ENCODE peak calls at places on chromosomes 12 and 14, in eight cellular contexts. One of them, this sample, is unnamed.

GRCh38 chr12:12749433-12749832 is 32.3 kb downstream of the CDKN1B start:
- DNase-seq in sciatic nerve: no peak
- DNase-seq in stimulated activated CD4-positive, alpha-beta T cell treated with anti-CD3 and anti-CD28 coated beads, Interleukin-1b, Interleukin-23, amount 100 ng/mL, for 24 hours: no peak
- DNase-seq in nephron progenitor cell: no peak
- DNase-seq in EL: no peak
- DNase-seq in activated CD4-positive, alpha-beta T cell treated with anti-CD3 and anti-CD28 coated beads for 24 hours: no peak
- DNase-seq in amygdala: peak
- DNase-seq in H54: peak
- DNase-seq in this sample: no peak

GRCh38 chr14:60723218-60724079 is 702 bp downstream of the SIX4 start:
- DNase-seq in sciatic nerve: peak
- DNase-seq in stimulated activated CD4-positive, alpha-beta T cell treated with anti-CD3 and anti-CD28 coated beads, Interleukin-1b, Interleukin-23, amount 100 ng/mL, for 24 hours: no peak
- DNase-seq in nephron progenitor cell: peak
- DNase-seq in EL: peak
- DNase-seq in activated CD4-positive, alpha-beta T cell treated with anti-CD3 and anti-CD28 coated beads for 24 hours: no peak
- DNase-seq in amygdala: peak
- DNase-seq in H54: peak
- DNase-seq in this sample: peak

GRCh38 chr12:76623929-76624328 is 64.4 kb upstream of the OSBPL8 start:
- DNase-seq in sciatic nerve: no peak
- DNase-seq in stimulated activated CD4-positive, alpha-beta T cell treated with anti-CD3 and anti-CD28 coated beads, Interleukin-1b, Interleukin-23, amount 100 ng/mL, for 24 hours: no peak
- DNase-seq in nephron progenitor cell: no peak
- DNase-seq in EL: peak
- DNase-seq in activated CD4-positive, alpha-beta T cell treated with anti-CD3 and anti-CD28 coated beads for 24 hours: no peak
- DNase-seq in amygdala: no peak
- DNase-seq in H54: no peak
- DNase-seq in this sample: no peak

GRCh38 chr12:1185460-1186182 is 194.6 kb downstream of the ERC1 start:
- DNase-seq in sciatic nerve: no peak
- DNase-seq in stimulated activated CD4-positive, alpha-beta T cell treated with anti-CD3 and anti-CD28 coated beads, Interleukin-1b, Interleukin-23, amount 100 ng/mL, for 24 hours: no peak
- DNase-seq in nephron progenitor cell: peak
- DNase-seq in EL: no peak
- DNase-seq in activated CD4-positive, alpha-beta T cell treated with anti-CD3 and anti-CD28 coated beads for 24 hours: no peak
- DNase-seq in amygdala: no peak
- DNase-seq in H54: no peak
- DNase-seq in this sample: no peak

GRCh38 chr12:4780624-4781023 is 60.4 kb downstream of the GALNT8 start:
- DNase-seq in sciatic nerve: peak
- DNase-seq in stimulated activated CD4-positive, alpha-beta T cell treated with anti-CD3 and anti-CD28 coated beads, Interleukin-1b, Interleukin-23, amount 100 ng/mL, for 24 hours: no peak
- DNase-seq in nephron progenitor cell: no peak
- DNase-seq in EL: no peak
- DNase-seq in activated CD4-positive, alpha-beta T cell treated with anti-CD3 and anti-CD28 coated beads for 24 hours: no peak
- DNase-seq in amygdala: peak
- DNase-seq in H54: no peak
- DNase-seq in this sample: no peak

GRCh38 chr12:32505067-32505466 is 105.7 kb downstream of the FGD4 start:
- DNase-seq in sciatic nerve: no peak
- DNase-seq in stimulated activated CD4-positive, alpha-beta T cell treated with anti-CD3 and anti-CD28 coated beads, Interleukin-1b, Interleukin-23, amount 100 ng/mL, for 24 hours: no peak
- DNase-seq in nephron progenitor cell: no peak
- DNase-seq in EL: no peak
- DNase-seq in activated CD4-positive, alpha-beta T cell treated with anti-CD3 and anti-CD28 coated beads for 24 hours: no peak
- DNase-seq in amygdala: no peak
- DNase-seq in H54: no peak
- DNase-seq in this sample: no peak

GRCh38 chr12:39623919-39624318 is 4.3 kb upstream of the ABCD2 start:
- DNase-seq in sciatic nerve: no peak
- DNase-seq in stimulated activated CD4-positive, alpha-beta T cell treated with anti-CD3 and anti-CD28 coated beads, Interleukin-1b, Interleukin-23, amount 100 ng/mL, for 24 hours: no peak
- DNase-seq in nephron progenitor cell: no peak
- DNase-seq in EL: no peak
- DNase-seq in activated CD4-positive, alpha-beta T cell treated with anti-CD3 and anti-CD28 coated beads for 24 hours: no peak
- DNase-seq in amygdala: no peak
- DNase-seq in H54: no peak
- DNase-seq in this sample: no peak

GRCh38 chr14:28157887-28158791 is 608.4 kb upstream of the FOXG1 start:
- DNase-seq in sciatic nerve: no peak
- DNase-seq in stimulated activated CD4-positive, alpha-beta T cell treated with anti-CD3 and anti-CD28 coated beads, Interleukin-1b, Interleukin-23, amount 100 ng/mL, for 24 hours: no peak
- DNase-seq in nephron progenitor cell: no peak
- DNase-seq in EL: no peak
- DNase-seq in activated CD4-positive, alpha-beta T cell treated with anti-CD3 and anti-CD28 coated beads for 24 hours: no peak
- DNase-seq in amygdala: no peak
- DNase-seq in H54: no peak
- DNase-seq in this sample: no peak

GRCh38 chr14:51576899-51577298 is 74.8 kb upstream of the FRMD6 start:
- DNase-seq in sciatic nerve: no peak
- DNase-seq in stimulated activated CD4-positive, alpha-beta T cell treated with anti-CD3 and anti-CD28 coated beads, Interleukin-1b, Interleukin-23, amount 100 ng/mL, for 24 hours: no peak
- DNase-seq in nephron progenitor cell: no peak
- DNase-seq in EL: no peak
- DNase-seq in activated CD4-positive, alpha-beta T cell treated with anti-CD3 and anti-CD28 coated beads for 24 hours: no peak
- DNase-seq in amygdala: no peak
- DNase-seq in H54: no peak
- DNase-seq in this sample: no peak

GRCh38 chr14:100767003-100767787 is 40.5 kb downstream of the DLK1 start:
- DNase-seq in sciatic nerve: no peak
- DNase-seq in stimulated activated CD4-positive, alpha-beta T cell treated with anti-CD3 and anti-CD28 coated beads, Interleukin-1b, Interleukin-23, amount 100 ng/mL, for 24 hours: no peak
- DNase-seq in nephron progenitor cell: no peak
- DNase-seq in EL: no peak
- DNase-seq in activated CD4-positive, alpha-beta T cell treated with anti-CD3 and anti-CD28 coated beads for 24 hours: no peak
- DNase-seq in amygdala: no peak
- DNase-seq in H54: no peak
- DNase-seq in this sample: no peak

GRCh38 chr14:84482256-84483071 is 1047.5 kb upstream of the FLRT2 start:
- DNase-seq in sciatic nerve: no peak
- DNase-seq in stimulated activated CD4-positive, alpha-beta T cell treated with anti-CD3 and anti-CD28 coated beads, Interleukin-1b, Interleukin-23, amount 100 ng/mL, for 24 hours: no peak
- DNase-seq in nephron progenitor cell: no peak
- DNase-seq in EL: peak
- DNase-seq in activated CD4-positive, alpha-beta T cell treated with anti-CD3 and anti-CD28 coated beads for 24 hours: no peak
- DNase-seq in amygdala: no peak
- DNase-seq in H54: peak
- DNase-seq in this sample: no peak

GRCh38 chr14:68616255-68616902 is 176.5 kb downstream of the ZFP36L1 start:
- DNase-seq in sciatic nerve: no peak
- DNase-seq in stimulated activated CD4-positive, alpha-beta T cell treated with anti-CD3 and anti-CD28 coated beads, Interleukin-1b, Interleukin-23, amount 100 ng/mL, for 24 hours: no peak
- DNase-seq in nephron progenitor cell: no peak
- DNase-seq in EL: peak
- DNase-seq in activated CD4-positive, alpha-beta T cell treated with anti-CD3 and anti-CD28 coated beads for 24 hours: no peak
- DNase-seq in amygdala: no peak
- DNase-seq in H54: no peak
- DNase-seq in this sample: no peak

GRCh38 chr12:31951008-31951407 is 8.2 kb upstream of the RESF1 start:
- DNase-seq in sciatic nerve: no peak
- DNase-seq in stimulated activated CD4-positive, alpha-beta T cell treated with anti-CD3 and anti-CD28 coated beads, Interleukin-1b, Interleukin-23, amount 100 ng/mL, for 24 hours: no peak
- DNase-seq in nephron progenitor cell: no peak
- DNase-seq in EL: no peak
- DNase-seq in activated CD4-positive, alpha-beta T cell treated with anti-CD3 and anti-CD28 coated beads for 24 hours: no peak
- DNase-seq in amygdala: no peak
- DNase-seq in H54: no peak
- DNase-seq in this sample: no peak

GRCh38 chr14:98580131-98580678 is 691.8 kb downstream of the BCL11B start:
- DNase-seq in sciatic nerve: no peak
- DNase-seq in stimulated activated CD4-positive, alpha-beta T cell treated with anti-CD3 and anti-CD28 coated beads, Interleukin-1b, Interleukin-23, amount 100 ng/mL, for 24 hours: no peak
- DNase-seq in nephron progenitor cell: peak
- DNase-seq in EL: no peak
- DNase-seq in activated CD4-positive, alpha-beta T cell treated with anti-CD3 and anti-CD28 coated beads for 24 hours: no peak
- DNase-seq in amygdala: no peak
- DNase-seq in H54: no peak
- DNase-seq in this sample: no peak

GRCh38 chr14:104149617-104150141 is 11.3 kb downstream of the KIF26A start:
- DNase-seq in sciatic nerve: no peak
- DNase-seq in stimulated activated CD4-positive, alpha-beta T cell treated with anti-CD3 and anti-CD28 coated beads, Interleukin-1b, Interleukin-23, amount 100 ng/mL, for 24 hours: no peak
- DNase-seq in nephron progenitor cell: peak
- DNase-seq in EL: no peak
- DNase-seq in activated CD4-positive, alpha-beta T cell treated with anti-CD3 and anti-CD28 coated beads for 24 hours: no peak
- DNase-seq in amygdala: no peak
- DNase-seq in H54: peak
- DNase-seq in this sample: no peak

GRCh38 chr12:81668475-81668874 is 90.7 kb downstream of the PPFIA2 start:
- DNase-seq in sciatic nerve: no peak
- DNase-seq in stimulated activated CD4-positive, alpha-beta T cell treated with anti-CD3 and anti-CD28 coated beads, Interleukin-1b, Interleukin-23, amount 100 ng/mL, for 24 hours: peak
- DNase-seq in nephron progenitor cell: no peak
- DNase-seq in EL: peak
- DNase-seq in activated CD4-positive, alpha-beta T cell treated with anti-CD3 and anti-CD28 coated beads for 24 hours: peak
- DNase-seq in amygdala: no peak
- DNase-seq in H54: peak
- DNase-seq in this sample: no peak

GRCh38 chr12:18799561-18799960 is 61.6 kb downstream of the CAPZA3 start:
- DNase-seq in sciatic nerve: no peak
- DNase-seq in stimulated activated CD4-positive, alpha-beta T cell treated with anti-CD3 and anti-CD28 coated beads, Interleukin-1b, Interleukin-23, amount 100 ng/mL, for 24 hours: no peak
- DNase-seq in nephron progenitor cell: no peak
- DNase-seq in EL: peak
- DNase-seq in activated CD4-positive, alpha-beta T cell treated with anti-CD3 and anti-CD28 coated beads for 24 hours: no peak
- DNase-seq in amygdala: no peak
- DNase-seq in H54: no peak
- DNase-seq in this sample: no peak

GRCh38 chr14:80425686-80426085 is 214.4 kb upstream of the DIO2 start:
- DNase-seq in sciatic nerve: no peak
- DNase-seq in stimulated activated CD4-positive, alpha-beta T cell treated with anti-CD3 and anti-CD28 coated beads, Interleukin-1b, Interleukin-23, amount 100 ng/mL, for 24 hours: no peak
- DNase-seq in nephron progenitor cell: no peak
- DNase-seq in EL: peak
- DNase-seq in activated CD4-positive, alpha-beta T cell treated with anti-CD3 and anti-CD28 coated beads for 24 hours: no peak
- DNase-seq in amygdala: no peak
- DNase-seq in H54: peak
- DNase-seq in this sample: no peak

GRCh38 chr12:87866602-87867292 is 162.5 kb downstream of the C12orf50 start:
- DNase-seq in sciatic nerve: no peak
- DNase-seq in stimulated activated CD4-positive, alpha-beta T cell treated with anti-CD3 and anti-CD28 coated beads, Interleukin-1b, Interleukin-23, amount 100 ng/mL, for 24 hours: no peak
- DNase-seq in nephron progenitor cell: no peak
- DNase-seq in EL: peak
- DNase-seq in activated CD4-positive, alpha-beta T cell treated with anti-CD3 and anti-CD28 coated beads for 24 hours: no peak
- DNase-seq in amygdala: no peak
- DNase-seq in H54: no peak
- DNase-seq in this sample: peak

GRCh38 chr14:51441001-51441400 is 201.0 kb downstream of the TMX1 start:
- DNase-seq in sciatic nerve: no peak
- DNase-seq in stimulated activated CD4-positive, alpha-beta T cell treated with anti-CD3 and anti-CD28 coated beads, Interleukin-1b, Interleukin-23, amount 100 ng/mL, for 24 hours: no peak
- DNase-seq in nephron progenitor cell: no peak
- DNase-seq in EL: peak
- DNase-seq in activated CD4-positive, alpha-beta T cell treated with anti-CD3 and anti-CD28 coated beads for 24 hours: no peak
- DNase-seq in amygdala: no peak
- DNase-seq in H54: no peak
- DNase-seq in this sample: no peak

GRCh38 chr14:84453541-84453940 is 1076.4 kb upstream of the FLRT2 start:
- DNase-seq in sciatic nerve: no peak
- DNase-seq in stimulated activated CD4-positive, alpha-beta T cell treated with anti-CD3 and anti-CD28 coated beads, Interleukin-1b, Interleukin-23, amount 100 ng/mL, for 24 hours: no peak
- DNase-seq in nephron progenitor cell: no peak
- DNase-seq in EL: no peak
- DNase-seq in activated CD4-positive, alpha-beta T cell treated with anti-CD3 and anti-CD28 coated beads for 24 hours: no peak
- DNase-seq in amygdala: no peak
- DNase-seq in H54: no peak
- DNase-seq in this sample: no peak

GRCh38 chr14:69554500-69554899 is 20.2 kb downstream of the CCDC177 start:
- DNase-seq in sciatic nerve: no peak
- DNase-seq in stimulated activated CD4-positive, alpha-beta T cell treated with anti-CD3 and anti-CD28 coated beads, Interleukin-1b, Interleukin-23, amount 100 ng/mL, for 24 hours: no peak
- DNase-seq in nephron progenitor cell: no peak
- DNase-seq in EL: no peak
- DNase-seq in activated CD4-positive, alpha-beta T cell treated with anti-CD3 and anti-CD28 coated beads for 24 hours: no peak
- DNase-seq in amygdala: peak
- DNase-seq in H54: no peak
- DNase-seq in this sample: no peak

GRCh38 chr14:103613517-103613916 is 15.5 kb upstream of the KLC1 start:
- DNase-seq in sciatic nerve: no peak
- DNase-seq in stimulated activated CD4-positive, alpha-beta T cell treated with anti-CD3 and anti-CD28 coated beads, Interleukin-1b, Interleukin-23, amount 100 ng/mL, for 24 hours: no peak
- DNase-seq in nephron progenitor cell: no peak
- DNase-seq in EL: no peak
- DNase-seq in activated CD4-positive, alpha-beta T cell treated with anti-CD3 and anti-CD28 coated beads for 24 hours: no peak
- DNase-seq in amygdala: no peak
- DNase-seq in H54: no peak
- DNase-seq in this sample: no peak

GRCh38 chr14:92472860-92473259 is 40.7 kb upstream of the RIN3 start:
- DNase-seq in sciatic nerve: no peak
- DNase-seq in stimulated activated CD4-positive, alpha-beta T cell treated with anti-CD3 and anti-CD28 coated beads, Interleukin-1b, Interleukin-23, amount 100 ng/mL, for 24 hours: no peak
- DNase-seq in nephron progenitor cell: no peak
- DNase-seq in EL: no peak
- DNase-seq in activated CD4-positive, alpha-beta T cell treated with anti-CD3 and anti-CD28 coated beads for 24 hours: no peak
- DNase-seq in amygdala: no peak
- DNase-seq in H54: no peak
- DNase-seq in this sample: no peak

GRCh38 chr14:98226411-98226810 is 1045.6 kb downstream of the BCL11B start:
- DNase-seq in sciatic nerve: no peak
- DNase-seq in stimulated activated CD4-positive, alpha-beta T cell treated with anti-CD3 and anti-CD28 coated beads, Interleukin-1b, Interleukin-23, amount 100 ng/mL, for 24 hours: no peak
- DNase-seq in nephron progenitor cell: no peak
- DNase-seq in EL: no peak
- DNase-seq in activated CD4-positive, alpha-beta T cell treated with anti-CD3 and anti-CD28 coated beads for 24 hours: no peak
- DNase-seq in amygdala: no peak
- DNase-seq in H54: no peak
- DNase-seq in this sample: no peak

GRCh38 chr14:37328673-37329072 is 130.9 kb downstream of the MIPOL1 start:
- DNase-seq in sciatic nerve: no peak
- DNase-seq in stimulated activated CD4-positive, alpha-beta T cell treated with anti-CD3 and anti-CD28 coated beads, Interleukin-1b, Interleukin-23, amount 100 ng/mL, for 24 hours: no peak
- DNase-seq in nephron progenitor cell: no peak
- DNase-seq in EL: no peak
- DNase-seq in activated CD4-positive, alpha-beta T cell treated with anti-CD3 and anti-CD28 coated beads for 24 hours: no peak
- DNase-seq in amygdala: no peak
- DNase-seq in H54: no peak
- DNase-seq in this sample: no peak

GRCh38 chr12:2794261-2794735 is 472 bp upstream of the FKBP4 start:
- DNase-seq in sciatic nerve: no peak
- DNase-seq in stimulated activated CD4-positive, alpha-beta T cell treated with anti-CD3 and anti-CD28 coated beads, Interleukin-1b, Interleukin-23, amount 100 ng/mL, for 24 hours: no peak
- DNase-seq in nephron progenitor cell: no peak
- DNase-seq in EL: no peak
- DNase-seq in activated CD4-positive, alpha-beta T cell treated with anti-CD3 and anti-CD28 coated beads for 24 hours: peak
- DNase-seq in amygdala: peak
- DNase-seq in H54: no peak
- DNase-seq in this sample: no peak

GRCh38 chr12:66724616-66725015 is 45.7 kb upstream of the GRIP1 start:
- DNase-seq in sciatic nerve: no peak
- DNase-seq in stimulated activated CD4-positive, alpha-beta T cell treated with anti-CD3 and anti-CD28 coated beads, Interleukin-1b, Interleukin-23, amount 100 ng/mL, for 24 hours: no peak
- DNase-seq in nephron progenitor cell: no peak
- DNase-seq in EL: no peak
- DNase-seq in activated CD4-positive, alpha-beta T cell treated with anti-CD3 and anti-CD28 coated beads for 24 hours: no peak
- DNase-seq in amygdala: no peak
- DNase-seq in H54: no peak
- DNase-seq in this sample: no peak

GRCh38 chr12:111842556-111843396 is 748 bp downstream of the MAPKAPK5 start:
- DNase-seq in sciatic nerve: no peak
- DNase-seq in stimulated activated CD4-positive, alpha-beta T cell treated with anti-CD3 and anti-CD28 coated beads, Interleukin-1b, Interleukin-23, amount 100 ng/mL, for 24 hours: no peak
- DNase-seq in nephron progenitor cell: no peak
- DNase-seq in EL: peak
- DNase-seq in activated CD4-positive, alpha-beta T cell treated with anti-CD3 and anti-CD28 coated beads for 24 hours: peak
- DNase-seq in amygdala: no peak
- DNase-seq in H54: peak
- DNase-seq in this sample: peak

GRCh38 chr12:67940780-67941243 is 48.4 kb upstream of the IFNG-AS1 start:
- DNase-seq in sciatic nerve: no peak
- DNase-seq in stimulated activated CD4-positive, alpha-beta T cell treated with anti-CD3 and anti-CD28 coated beads, Interleukin-1b, Interleukin-23, amount 100 ng/mL, for 24 hours: no peak
- DNase-seq in nephron progenitor cell: no peak
- DNase-seq in EL: peak
- DNase-seq in activated CD4-positive, alpha-beta T cell treated with anti-CD3 and anti-CD28 coated beads for 24 hours: no peak
- DNase-seq in amygdala: no peak
- DNase-seq in H54: peak
- DNase-seq in this sample: no peak

GRCh38 chr12:40203060-40203430 is 21.8 kb upstream of the LRRK2 start:
- DNase-seq in sciatic nerve: no peak
- DNase-seq in stimulated activated CD4-positive, alpha-beta T cell treated with anti-CD3 and anti-CD28 coated beads, Interleukin-1b, Interleukin-23, amount 100 ng/mL, for 24 hours: no peak
- DNase-seq in nephron progenitor cell: no peak
- DNase-seq in EL: no peak
- DNase-seq in activated CD4-positive, alpha-beta T cell treated with anti-CD3 and anti-CD28 coated beads for 24 hours: no peak
- DNase-seq in amygdala: no peak
- DNase-seq in H54: no peak
- DNase-seq in this sample: no peak

GRCh38 chr12:51246254-51246853 is 7.7 kb downstream of the DAZAP2 start:
- DNase-seq in sciatic nerve: no peak
- DNase-seq in stimulated activated CD4-positive, alpha-beta T cell treated with anti-CD3 and anti-CD28 coated beads, Interleukin-1b, Interleukin-23, amount 100 ng/mL, for 24 hours: no peak
- DNase-seq in nephron progenitor cell: no peak
- DNase-seq in EL: peak
- DNase-seq in activated CD4-positive, alpha-beta T cell treated with anti-CD3 and anti-CD28 coated beads for 24 hours: no peak
- DNase-seq in amygdala: no peak
- DNase-seq in H54: no peak
- DNase-seq in this sample: peak

GRCh38 chr14:74881425-74882102 is at the start of gene DLST:
- DNase-seq in sciatic nerve: peak
- DNase-seq in stimulated activated CD4-positive, alpha-beta T cell treated with anti-CD3 and anti-CD28 coated beads, Interleukin-1b, Interleukin-23, amount 100 ng/mL, for 24 hours: peak
- DNase-seq in nephron progenitor cell: peak
- DNase-seq in EL: peak
- DNase-seq in activated CD4-positive, alpha-beta T cell treated with anti-CD3 and anti-CD28 coated beads for 24 hours: peak
- DNase-seq in amygdala: peak
- DNase-seq in H54: peak
- DNase-seq in this sample: peak

GRCh38 chr12:6148061-6148460 is 23.6 kb upstream of the VWF start:
- DNase-seq in sciatic nerve: no peak
- DNase-seq in stimulated activated CD4-positive, alpha-beta T cell treated with anti-CD3 and anti-CD28 coated beads, Interleukin-1b, Interleukin-23, amount 100 ng/mL, for 24 hours: no peak
- DNase-seq in nephron progenitor cell: no peak
- DNase-seq in EL: no peak
- DNase-seq in activated CD4-positive, alpha-beta T cell treated with anti-CD3 and anti-CD28 coated beads for 24 hours: no peak
- DNase-seq in amygdala: no peak
- DNase-seq in H54: no peak
- DNase-seq in this sample: no peak

This sample was measured in D341Med.